ENCODE peak calls at places on chromosomes 6 and 20, in nine cellular contexts. One of them, this sample, is unnamed.
A peak's percentile ranks its signal among the peaks of the same experiment; 100 is the strongest.

GRCh38 chr6:165662041-165662491 is 975 bp downstream of the PDE10A start:
- DNase-seq in HCT116: no peak
- DNase-seq in HS-27A: no peak
- DNase-seq in HTR-8/SVneo: no peak
- DNase-seq in epithelial cell of esophagus: peak; percentile 15
- DNase-seq in B cell: peak; percentile 47
- DNase-seq in stimulated activated naive CD4-positive, alpha-beta T cell: no peak
- DNase-seq in H4: no peak
- DNase-seq in pons: no peak
- DNase-seq in this sample: peak; percentile 37

GRCh38 chr6:8187209-8187608 is 84.9 kb upstream of the EEF1E1 start:
- DNase-seq in HCT116: no peak
- DNase-seq in HS-27A: no peak
- DNase-seq in HTR-8/SVneo: no peak
- DNase-seq in epithelial cell of esophagus: no peak
- DNase-seq in B cell: no peak
- DNase-seq in stimulated activated naive CD4-positive, alpha-beta T cell: no peak
- DNase-seq in H4: no peak
- DNase-seq in pons: no peak
- DNase-seq in this sample: no peak

GRCh38 chr6:157106487-157106886 is 216.8 kb downstream of the TMEM242 start:
- DNase-seq in HCT116: peak; percentile 29
- DNase-seq in HS-27A: peak; percentile 48
- DNase-seq in HTR-8/SVneo: peak; percentile 68
- DNase-seq in epithelial cell of esophagus: peak; percentile 89
- DNase-seq in B cell: no peak
- DNase-seq in stimulated activated naive CD4-positive, alpha-beta T cell: no peak
- DNase-seq in H4: peak; percentile 7
- DNase-seq in pons: no peak
- DNase-seq in this sample: no peak

GRCh38 chr6:139920027-139920851 is 545.8 kb upstream of the CITED2 start:
- DNase-seq in HCT116: no peak
- DNase-seq in HS-27A: no peak
- DNase-seq in HTR-8/SVneo: no peak
- DNase-seq in epithelial cell of esophagus: no peak
- DNase-seq in B cell: no peak
- DNase-seq in stimulated activated naive CD4-positive, alpha-beta T cell: no peak
- DNase-seq in H4: no peak
- DNase-seq in pons: peak; percentile 59
- DNase-seq in this sample: peak; percentile 32

GRCh38 chr20:23293689-23294088 is 56.9 kb upstream of the NXT1 start:
- DNase-seq in HCT116: no peak
- DNase-seq in HS-27A: no peak
- DNase-seq in HTR-8/SVneo: no peak
- DNase-seq in epithelial cell of esophagus: no peak
- DNase-seq in B cell: no peak
- DNase-seq in stimulated activated naive CD4-positive, alpha-beta T cell: no peak
- DNase-seq in H4: no peak
- DNase-seq in pons: no peak
- DNase-seq in this sample: no peak

GRCh38 chr20:25454153-25454900 is 46.9 kb downstream of the GINS1 start:
- DNase-seq in HCT116: no peak
- DNase-seq in HS-27A: no peak
- DNase-seq in HTR-8/SVneo: no peak
- DNase-seq in epithelial cell of esophagus: no peak
- DNase-seq in B cell: no peak
- DNase-seq in stimulated activated naive CD4-positive, alpha-beta T cell: no peak
- DNase-seq in H4: no peak
- DNase-seq in pons: no peak
- DNase-seq in this sample: no peak

GRCh38 chr6:104995989-104996617 is 39.2 kb downstream of the LIN28B start:
- DNase-seq in HCT116: no peak
- DNase-seq in HS-27A: no peak
- DNase-seq in HTR-8/SVneo: peak; percentile 26
- DNase-seq in epithelial cell of esophagus: peak; percentile 50
- DNase-seq in B cell: no peak
- DNase-seq in stimulated activated naive CD4-positive, alpha-beta T cell: no peak
- DNase-seq in H4: no peak
- DNase-seq in pons: peak; percentile 49
- DNase-seq in this sample: peak; percentile 37

GRCh38 chr20:25083141-25083772 is 1.3 kb upstream of the VSX1 start:
- DNase-seq in HCT116: no peak
- DNase-seq in HS-27A: no peak
- DNase-seq in HTR-8/SVneo: no peak
- DNase-seq in epithelial cell of esophagus: no peak
- DNase-seq in B cell: no peak
- DNase-seq in stimulated activated naive CD4-positive, alpha-beta T cell: no peak
- DNase-seq in H4: no peak
- DNase-seq in pons: no peak
- DNase-seq in this sample: no peak

GRCh38 chr6:7236312-7237209 is 76.4 kb downstream of the SSR1 start:
- DNase-seq in HCT116: peak; percentile 35
- DNase-seq in HS-27A: no peak
- DNase-seq in HTR-8/SVneo: no peak
- DNase-seq in epithelial cell of esophagus: peak; percentile 74
- DNase-seq in B cell: no peak
- DNase-seq in stimulated activated naive CD4-positive, alpha-beta T cell: no peak
- DNase-seq in H4: no peak
- DNase-seq in pons: no peak
- DNase-seq in this sample: no peak

GRCh38 chr6:43790031-43790430 is 20.0 kb downstream of the VEGFA start:
- DNase-seq in HCT116: no peak
- DNase-seq in HS-27A: no peak
- DNase-seq in HTR-8/SVneo: no peak
- DNase-seq in epithelial cell of esophagus: no peak
- DNase-seq in B cell: no peak
- DNase-seq in stimulated activated naive CD4-positive, alpha-beta T cell: no peak
- DNase-seq in H4: no peak
- DNase-seq in pons: no peak
- DNase-seq in this sample: no peak

GRCh38 chr20:36862857-36863668 is 12.9 kb upstream of the TLDC2 start:
- DNase-seq in HCT116: no peak
- DNase-seq in HS-27A: no peak
- DNase-seq in HTR-8/SVneo: no peak
- DNase-seq in epithelial cell of esophagus: no peak
- DNase-seq in B cell: no peak
- DNase-seq in stimulated activated naive CD4-positive, alpha-beta T cell: no peak
- DNase-seq in H4: no peak
- DNase-seq in pons: no peak
- DNase-seq in this sample: no peak

GRCh38 chr20:21214431-21214830 is 88.5 kb downstream of the KIZ start:
- DNase-seq in HCT116: no peak
- DNase-seq in HS-27A: no peak
- DNase-seq in HTR-8/SVneo: no peak
- DNase-seq in epithelial cell of esophagus: peak; percentile 37
- DNase-seq in B cell: no peak
- DNase-seq in stimulated activated naive CD4-positive, alpha-beta T cell: no peak
- DNase-seq in H4: no peak
- DNase-seq in pons: no peak
- DNase-seq in this sample: no peak

GRCh38 chr20:7971536-7972285 is 31.5 kb upstream of the HAO1 start:
- DNase-seq in HCT116: no peak
- DNase-seq in HS-27A: no peak
- DNase-seq in HTR-8/SVneo: no peak
- DNase-seq in epithelial cell of esophagus: no peak
- DNase-seq in B cell: no peak
- DNase-seq in stimulated activated naive CD4-positive, alpha-beta T cell: no peak
- DNase-seq in H4: no peak
- DNase-seq in pons: no peak
- DNase-seq in this sample: no peak

GRCh38 chr6:21587182-21587924 is 6.2 kb upstream of the SOX4 start:
- DNase-seq in HCT116: peak; percentile 46
- DNase-seq in HS-27A: no peak
- DNase-seq in HTR-8/SVneo: peak; percentile 25
- DNase-seq in epithelial cell of esophagus: peak; percentile 74
- DNase-seq in B cell: peak; percentile 49
- DNase-seq in stimulated activated naive CD4-positive, alpha-beta T cell: peak; percentile 55
- DNase-seq in H4: peak; percentile 51
- DNase-seq in pons: no peak
- DNase-seq in this sample: peak; percentile 58

GRCh38 chr6:37074053-37074827 is 68.8 kb downstream of the FGD2 start:
- DNase-seq in HCT116: no peak
- DNase-seq in HS-27A: no peak
- DNase-seq in HTR-8/SVneo: no peak
- DNase-seq in epithelial cell of esophagus: peak; percentile 72
- DNase-seq in B cell: no peak
- DNase-seq in stimulated activated naive CD4-positive, alpha-beta T cell: no peak
- DNase-seq in H4: no peak
- DNase-seq in pons: no peak
- DNase-seq in this sample: no peak

GRCh38 chr6:3424185-3424927 is 32.5 kb downstream of the SLC22A23 start:
- DNase-seq in HCT116: no peak
- DNase-seq in HS-27A: no peak
- DNase-seq in HTR-8/SVneo: no peak
- DNase-seq in epithelial cell of esophagus: no peak
- DNase-seq in B cell: no peak
- DNase-seq in stimulated activated naive CD4-positive, alpha-beta T cell: no peak
- DNase-seq in H4: no peak
- DNase-seq in pons: no peak
- DNase-seq in this sample: no peak

GRCh38 chr6:47698342-47698787 is at the start of gene ADGRF4:
- DNase-seq in HCT116: no peak
- DNase-seq in HS-27A: peak; percentile 3
- DNase-seq in HTR-8/SVneo: peak; percentile 43
- DNase-seq in epithelial cell of esophagus: peak; percentile 99
- DNase-seq in B cell: no peak
- DNase-seq in stimulated activated naive CD4-positive, alpha-beta T cell: no peak
- DNase-seq in H4: peak; percentile 47
- DNase-seq in pons: no peak
- DNase-seq in this sample: no peak

GRCh38 chr6:119871520-119871919 is 522.0 kb upstream of the MAN1A1 start:
- DNase-seq in HCT116: no peak
- DNase-seq in HS-27A: no peak
- DNase-seq in HTR-8/SVneo: no peak
- DNase-seq in epithelial cell of esophagus: no peak
- DNase-seq in B cell: no peak
- DNase-seq in stimulated activated naive CD4-positive, alpha-beta T cell: no peak
- DNase-seq in H4: no peak
- DNase-seq in pons: no peak
- DNase-seq in this sample: no peak

GRCh38 chr20:45087814-45088213 is 13.1 kb downstream of the KCNS1 start:
- DNase-seq in HCT116: no peak
- DNase-seq in HS-27A: no peak
- DNase-seq in HTR-8/SVneo: no peak
- DNase-seq in epithelial cell of esophagus: no peak
- DNase-seq in B cell: no peak
- DNase-seq in stimulated activated naive CD4-positive, alpha-beta T cell: no peak
- DNase-seq in H4: no peak
- DNase-seq in pons: no peak
- DNase-seq in this sample: no peak

GRCh38 chr6:28443112-28443773 is at the start of gene ZSCAN23:
- DNase-seq in HCT116: no peak
- DNase-seq in HS-27A: peak; percentile 62
- DNase-seq in HTR-8/SVneo: peak; percentile 89
- DNase-seq in epithelial cell of esophagus: peak; percentile 90
- DNase-seq in B cell: peak; percentile 54
- DNase-seq in stimulated activated naive CD4-positive, alpha-beta T cell: peak; percentile 87
- DNase-seq in H4: peak; percentile 87
- DNase-seq in pons: peak; percentile 46
- DNase-seq in this sample: peak; percentile 75

GRCh38 chr6:5584072-5584471 is 322.8 kb downstream of the FARS2 start:
- DNase-seq in HCT116: no peak
- DNase-seq in HS-27A: no peak
- DNase-seq in HTR-8/SVneo: no peak
- DNase-seq in epithelial cell of esophagus: no peak
- DNase-seq in B cell: no peak
- DNase-seq in stimulated activated naive CD4-positive, alpha-beta T cell: no peak
- DNase-seq in H4: no peak
- DNase-seq in pons: no peak
- DNase-seq in this sample: no peak

GRCh38 chr20:25325997-25326396 is 64.6 kb downstream of the ABHD12 start:
- DNase-seq in HCT116: no peak
- DNase-seq in HS-27A: no peak
- DNase-seq in HTR-8/SVneo: no peak
- DNase-seq in epithelial cell of esophagus: no peak
- DNase-seq in B cell: no peak
- DNase-seq in stimulated activated naive CD4-positive, alpha-beta T cell: no peak
- DNase-seq in H4: no peak
- DNase-seq in pons: no peak
- DNase-seq in this sample: no peak

GRCh38 chr20:59776059-59776603 is 157.3 kb downstream of the SYCP2 start:
- DNase-seq in HCT116: no peak
- DNase-seq in HS-27A: no peak
- DNase-seq in HTR-8/SVneo: no peak
- DNase-seq in epithelial cell of esophagus: no peak
- DNase-seq in B cell: no peak
- DNase-seq in stimulated activated naive CD4-positive, alpha-beta T cell: no peak
- DNase-seq in H4: no peak
- DNase-seq in pons: no peak
- DNase-seq in this sample: no peak

GRCh38 chr20:31581391-31581790 is 23.7 kb upstream of the ID1 start:
- DNase-seq in HCT116: no peak
- DNase-seq in HS-27A: no peak
- DNase-seq in HTR-8/SVneo: no peak
- DNase-seq in epithelial cell of esophagus: no peak
- DNase-seq in B cell: no peak
- DNase-seq in stimulated activated naive CD4-positive, alpha-beta T cell: no peak
- DNase-seq in H4: no peak
- DNase-seq in pons: no peak
- DNase-seq in this sample: no peak

GRCh38 chr6:88380083-88380482 is 213.9 kb upstream of the CNR1 start:
- DNase-seq in HCT116: no peak
- DNase-seq in HS-27A: no peak
- DNase-seq in HTR-8/SVneo: peak; percentile 49
- DNase-seq in epithelial cell of esophagus: peak; percentile 83
- DNase-seq in B cell: no peak
- DNase-seq in stimulated activated naive CD4-positive, alpha-beta T cell: no peak
- DNase-seq in H4: peak; percentile 53
- DNase-seq in pons: peak; percentile 44
- DNase-seq in this sample: peak; percentile 75

GRCh38 chr20:56328861-56329260 is 29.9 kb upstream of the FAM210B start:
- DNase-seq in HCT116: no peak
- DNase-seq in HS-27A: no peak
- DNase-seq in HTR-8/SVneo: no peak
- DNase-seq in epithelial cell of esophagus: peak; percentile 35
- DNase-seq in B cell: no peak
- DNase-seq in stimulated activated naive CD4-positive, alpha-beta T cell: no peak
- DNase-seq in H4: no peak
- DNase-seq in pons: no peak
- DNase-seq in this sample: no peak

GRCh38 chr20:3751664-3752385 is 15.7 kb downstream of the ADISSP start:
- DNase-seq in HCT116: no peak
- DNase-seq in HS-27A: no peak
- DNase-seq in HTR-8/SVneo: no peak
- DNase-seq in epithelial cell of esophagus: peak; percentile 63
- DNase-seq in B cell: peak; percentile 85
- DNase-seq in stimulated activated naive CD4-positive, alpha-beta T cell: peak; percentile 25
- DNase-seq in H4: no peak
- DNase-seq in pons: peak; percentile 27
- DNase-seq in this sample: no peak

GRCh38 chr6:106519460-106520394 is 109.6 kb downstream of the RTN4IP1 start:
- DNase-seq in HCT116: peak; percentile 42
- DNase-seq in HS-27A: peak; percentile 68
- DNase-seq in HTR-8/SVneo: peak; percentile 66
- DNase-seq in epithelial cell of esophagus: peak; percentile 87
- DNase-seq in B cell: peak; percentile 34
- DNase-seq in stimulated activated naive CD4-positive, alpha-beta T cell: peak; percentile 79
- DNase-seq in H4: peak; percentile 71
- DNase-seq in pons: no peak
- DNase-seq in this sample: peak; percentile 55

GRCh38 chr20:61352381-61353260 is 100.6 kb downstream of the CDH4 start:
- DNase-seq in HCT116: no peak
- DNase-seq in HS-27A: no peak
- DNase-seq in HTR-8/SVneo: no peak
- DNase-seq in epithelial cell of esophagus: no peak
- DNase-seq in B cell: no peak
- DNase-seq in stimulated activated naive CD4-positive, alpha-beta T cell: no peak
- DNase-seq in H4: no peak
- DNase-seq in pons: no peak
- DNase-seq in this sample: no peak

GRCh38 chr6:13834762-13835161 is 20.4 kb upstream of the MCUR1 start:
- DNase-seq in HCT116: no peak
- DNase-seq in HS-27A: no peak
- DNase-seq in HTR-8/SVneo: no peak
- DNase-seq in epithelial cell of esophagus: no peak
- DNase-seq in B cell: no peak
- DNase-seq in stimulated activated naive CD4-positive, alpha-beta T cell: no peak
- DNase-seq in H4: no peak
- DNase-seq in pons: no peak
- DNase-seq in this sample: no peak

GRCh38 chr6:97322811-97323210 is 39.8 kb upstream of the MMS22L start:
- DNase-seq in HCT116: no peak
- DNase-seq in HS-27A: peak; percentile 14
- DNase-seq in HTR-8/SVneo: peak; percentile 2
- DNase-seq in epithelial cell of esophagus: peak; percentile 65
- DNase-seq in B cell: no peak
- DNase-seq in stimulated activated naive CD4-positive, alpha-beta T cell: no peak
- DNase-seq in H4: no peak
- DNase-seq in pons: no peak
- DNase-seq in this sample: no peak

This sample was measured in Ammon's horn.